ENCODE peak calls at places on chromosomes 2 and 18, in five cellular contexts. One of them, this sample, is unnamed.

GRCh38 chr2:43399515-43400245 is 173.3 kb upstream of the ZFP36L2 start:
- DNase-seq in OCI-LY7: no peak
- DNase-seq in endothelial cell of umbilical vein: peak
- DNase-seq in GM23248: peak
- DNase-seq in IMR-90: peak
- DNase-seq in this sample: no peak

GRCh38 chr2:222835142-222835822 is 25.6 kb upstream of the ACSL3 start:
- DNase-seq in OCI-LY7: no peak
- DNase-seq in endothelial cell of umbilical vein: no peak
- DNase-seq in GM23248: peak
- DNase-seq in IMR-90: no peak
- DNase-seq in this sample: no peak

GRCh38 chr2:60028819-60029218 is 524.6 kb downstream of the BCL11A start:
- DNase-seq in GM23248: no peak
- DNase-seq in OCI-LY7: no peak
- DNase-seq in IMR-90: no peak
- DNase-seq in endothelial cell of umbilical vein: no peak
- DNase-seq in this sample: no peak

GRCh38 chr2:170425291-170425751 is 247.4 kb downstream of the MYO3B start:
- DNase-seq in GM23248: peak
- DNase-seq in OCI-LY7: no peak
- DNase-seq in IMR-90: peak
- DNase-seq in endothelial cell of umbilical vein: no peak
- DNase-seq in this sample: no peak

GRCh38 chr2:96143231-96143847 is 1.9 kb downstream of the DUSP2 start:
- DNase-seq in IMR-90: no peak
- DNase-seq in OCI-LY7: peak
- DNase-seq in endothelial cell of umbilical vein: no peak
- DNase-seq in GM23248: no peak
- DNase-seq in this sample: no peak

GRCh38 chr2:96953611-96954489 is 32.5 kb downstream of the FAM178B start:
- DNase-seq in endothelial cell of umbilical vein: no peak
- DNase-seq in OCI-LY7: no peak
- DNase-seq in IMR-90: no peak
- DNase-seq in GM23248: no peak
- DNase-seq in this sample: no peak

GRCh38 chr2:179260224-179260623 is 4.4 kb downstream of the SESTD1 start:
- DNase-seq in GM23248: no peak
- DNase-seq in IMR-90: no peak
- DNase-seq in OCI-LY7: no peak
- DNase-seq in endothelial cell of umbilical vein: no peak
- DNase-seq in this sample: no peak

GRCh38 chr2:218853766-218854165 is 5.8 kb upstream of the WNT6 start:
- DNase-seq in GM23248: peak
- DNase-seq in endothelial cell of umbilical vein: no peak
- DNase-seq in OCI-LY7: no peak
- DNase-seq in IMR-90: peak
- DNase-seq in this sample: no peak

GRCh38 chr2:190829642-190830041 is 51.0 kb upstream of the GLS start:
- DNase-seq in OCI-LY7: no peak
- DNase-seq in IMR-90: no peak
- DNase-seq in endothelial cell of umbilical vein: no peak
- DNase-seq in GM23248: no peak
- DNase-seq in this sample: no peak

GRCh38 chr2:73985318-73986084 is 791 bp downstream of the TET3 start:
- DNase-seq in OCI-LY7: peak
- DNase-seq in endothelial cell of umbilical vein: no peak
- DNase-seq in GM23248: peak
- DNase-seq in IMR-90: no peak
- DNase-seq in this sample: peak

GRCh38 chr18:35730738-35731370 is 149.3 kb downstream of the GALNT1 start:
- DNase-seq in GM23248: no peak
- DNase-seq in IMR-90: peak
- DNase-seq in OCI-LY7: no peak
- DNase-seq in endothelial cell of umbilical vein: no peak
- DNase-seq in this sample: peak

GRCh38 chr2:19425419-19425818 is 67.0 kb upstream of the OSR1 start:
- DNase-seq in GM23248: peak
- DNase-seq in endothelial cell of umbilical vein: no peak
- DNase-seq in OCI-LY7: no peak
- DNase-seq in IMR-90: no peak
- DNase-seq in this sample: no peak

GRCh38 chr2:17309741-17310339 is 208.4 kb downstream of the RAD51AP2 start:
- DNase-seq in GM23248: peak
- DNase-seq in IMR-90: peak
- DNase-seq in endothelial cell of umbilical vein: peak
- DNase-seq in OCI-LY7: peak
- DNase-seq in this sample: peak

GRCh38 chr2:191836853-191837769 is 9.8 kb downstream of the CAVIN2 start:
- DNase-seq in GM23248: no peak
- DNase-seq in endothelial cell of umbilical vein: peak
- DNase-seq in IMR-90: peak
- DNase-seq in OCI-LY7: no peak
- DNase-seq in this sample: no peak

GRCh38 chr2:67616749-67617148 is 219.6 kb downstream of the ETAA1 start:
- DNase-seq in OCI-LY7: no peak
- DNase-seq in GM23248: peak
- DNase-seq in endothelial cell of umbilical vein: peak
- DNase-seq in IMR-90: peak
- DNase-seq in this sample: no peak

GRCh38 chr2:228674155-228674554 is 492.7 kb upstream of the SPHKAP start:
- DNase-seq in OCI-LY7: no peak
- DNase-seq in GM23248: no peak
- DNase-seq in IMR-90: no peak
- DNase-seq in endothelial cell of umbilical vein: no peak
- DNase-seq in this sample: no peak

GRCh38 chr2:111117666-111118454 is 2.9 kb upstream of the BCL2L11 start:
- DNase-seq in IMR-90: peak
- DNase-seq in OCI-LY7: no peak
- DNase-seq in GM23248: peak
- DNase-seq in endothelial cell of umbilical vein: peak
- DNase-seq in this sample: peak

GRCh38 chr2:140504596-140504995 is 1626.2 kb downstream of the LRP1B start:
- DNase-seq in GM23248: no peak
- DNase-seq in OCI-LY7: no peak
- DNase-seq in IMR-90: no peak
- DNase-seq in endothelial cell of umbilical vein: no peak
- DNase-seq in this sample: no peak

GRCh38 chr2:237184192-237184922 is 98.7 kb downstream of the COPS8 start:
- DNase-seq in OCI-LY7: no peak
- DNase-seq in GM23248: peak
- DNase-seq in IMR-90: peak
- DNase-seq in endothelial cell of umbilical vein: no peak
- DNase-seq in this sample: no peak
- H3K4me3 ChIP-seq in OCI-LY7: no peak
- H3K4me3 ChIP-seq in GM23248: no peak
- H3K4me3 ChIP-seq in IMR-90: no peak
- H3K4me3 ChIP-seq in endothelial cell of umbilical vein: no peak
- H3K4me3 ChIP-seq in this sample: no peak

GRCh38 chr2:201129044-201129505 is 13.1 kb downstream of the CFLAR start:
- DNase-seq in IMR-90: peak
- DNase-seq in endothelial cell of umbilical vein: peak
- DNase-seq in OCI-LY7: peak
- DNase-seq in GM23248: peak
- DNase-seq in this sample: no peak
- H2AFZ ChIP-seq in IMR-90: peak
- H2AFZ ChIP-seq in endothelial cell of umbilical vein: no peak
- H2AFZ ChIP-seq in OCI-LY7: peak
- H2AFZ ChIP-seq in GM23248: no peak
- H2AFZ ChIP-seq in this sample: no peak

DNA sequence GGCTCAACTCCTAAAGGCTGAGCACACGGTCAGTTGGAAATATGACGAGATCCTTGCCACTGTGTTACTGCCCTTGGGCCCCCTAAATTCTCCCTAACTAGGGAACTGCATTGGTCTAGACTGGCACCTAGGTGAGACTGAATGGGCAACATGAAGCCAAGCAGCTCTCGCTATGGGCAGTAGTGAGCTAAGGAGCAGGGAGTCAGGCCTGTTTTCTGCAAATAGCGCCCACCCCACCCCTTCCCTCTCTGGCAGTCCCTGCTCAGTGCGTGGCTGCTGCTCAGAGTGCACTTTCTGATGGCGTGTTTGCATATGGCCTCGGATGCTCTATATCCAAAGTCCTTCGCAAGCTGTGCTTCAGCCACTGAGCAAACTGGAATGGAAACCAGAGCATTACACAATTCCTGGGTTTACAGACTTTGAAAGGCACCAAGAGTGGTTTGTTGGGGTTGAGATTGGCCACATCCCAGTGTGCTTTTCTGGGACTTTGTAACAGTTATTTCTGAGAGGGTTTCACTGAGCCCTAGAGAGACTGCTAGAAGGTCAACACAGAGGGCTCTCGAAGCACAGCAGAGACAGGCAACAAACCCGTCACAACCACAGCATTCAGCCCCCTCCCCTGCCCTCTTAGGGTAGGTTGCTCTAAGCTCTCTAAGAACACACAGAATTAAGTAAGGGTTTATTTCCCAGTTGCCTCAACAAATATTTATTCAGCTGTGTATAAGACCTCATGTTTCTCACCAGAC is 419.9 kb downstream of the STK39 start:
- DNase-seq in IMR-90: no peak
- DNase-seq in GM23248: no peak
- DNase-seq in endothelial cell of umbilical vein: no peak
- DNase-seq in OCI-LY7: no peak
- DNase-seq in this sample: no peak
- H3K4me3 ChIP-seq in IMR-90: no peak
- H3K4me3 ChIP-seq in GM23248: no peak
- H3K4me3 ChIP-seq in endothelial cell of umbilical vein: no peak
- H3K4me3 ChIP-seq in OCI-LY7: no peak
- H3K4me3 ChIP-seq in this sample: no peak

GRCh38 chr18:58125756-58126155 is 81.7 kb downstream of the NEDD4L start:
- DNase-seq in OCI-LY7: no peak
- DNase-seq in IMR-90: no peak
- DNase-seq in endothelial cell of umbilical vein: no peak
- DNase-seq in GM23248: no peak
- DNase-seq in this sample: no peak
- H2AFZ ChIP-seq in OCI-LY7: no peak
- H2AFZ ChIP-seq in IMR-90: no peak
- H2AFZ ChIP-seq in endothelial cell of umbilical vein: no peak
- H2AFZ ChIP-seq in GM23248: no peak
- H2AFZ ChIP-seq in this sample: no peak

GRCh38 chr2:240419723-240420122 is 15.7 kb upstream of the GPC1 start:
- DNase-seq in OCI-LY7: no peak
- DNase-seq in endothelial cell of umbilical vein: no peak
- DNase-seq in IMR-90: no peak
- DNase-seq in GM23248: no peak
- DNase-seq in this sample: no peak
- H3K4me3 ChIP-seq in OCI-LY7: no peak
- H3K4me3 ChIP-seq in endothelial cell of umbilical vein: no peak
- H3K4me3 ChIP-seq in IMR-90: no peak
- H3K4me3 ChIP-seq in GM23248: no peak
- H3K4me3 ChIP-seq in this sample: no peak

DNA sequence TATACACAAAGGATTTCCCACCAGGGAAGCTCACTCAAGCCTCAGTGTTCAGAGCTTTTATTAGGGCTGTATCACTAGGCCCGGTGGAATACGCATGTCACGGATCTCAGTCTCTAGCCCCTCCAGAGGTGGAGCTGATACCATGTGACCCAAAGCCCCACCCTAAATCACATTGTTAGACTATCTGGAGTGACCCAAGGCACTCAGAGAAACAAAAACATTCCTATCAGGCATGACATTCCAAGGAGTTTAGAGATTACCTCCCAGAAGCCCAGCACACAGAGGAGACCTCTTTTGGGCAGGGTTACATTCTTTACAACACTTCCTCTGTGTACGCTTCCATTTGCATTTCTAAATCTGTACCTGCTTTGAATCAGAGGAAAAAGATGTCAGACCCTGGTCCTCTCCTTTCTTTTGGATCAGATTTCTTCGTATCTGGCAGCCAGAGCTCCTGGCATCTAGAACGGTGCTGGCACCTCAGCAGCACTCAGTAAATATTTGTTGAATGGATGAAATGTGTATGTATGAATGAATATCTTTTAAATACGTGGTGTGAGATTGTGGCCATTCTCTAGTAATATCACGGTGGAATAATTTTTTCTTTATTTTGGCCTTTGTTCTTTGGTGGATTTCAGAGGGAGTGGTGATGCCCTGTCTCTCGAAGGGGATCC is 37.7 kb upstream of the SMAD2 start:
- DNase-seq in endothelial cell of umbilical vein: no peak
- DNase-seq in IMR-90: no peak
- DNase-seq in OCI-LY7: no peak
- DNase-seq in GM23248: peak
- DNase-seq in this sample: peak
- H2AFZ ChIP-seq in endothelial cell of umbilical vein: peak
- H2AFZ ChIP-seq in IMR-90: peak
- H2AFZ ChIP-seq in OCI-LY7: no peak
- H2AFZ ChIP-seq in GM23248: peak
- H2AFZ ChIP-seq in this sample: no peak

GRCh38 chr2:130963849-130964793 is 127.4 kb downstream of the ARHGEF4 start:
- DNase-seq in OCI-LY7: no peak
- DNase-seq in GM23248: peak
- DNase-seq in endothelial cell of umbilical vein: no peak
- DNase-seq in IMR-90: no peak
- DNase-seq in this sample: peak
- H3K4me3 ChIP-seq in OCI-LY7: no peak
- H3K4me3 ChIP-seq in GM23248: no peak
- H3K4me3 ChIP-seq in endothelial cell of umbilical vein: no peak
- H3K4me3 ChIP-seq in IMR-90: no peak
- H3K4me3 ChIP-seq in this sample: peak

GRCh38 chr2:160207804-160208661 is 8.0 kb upstream of the ITGB6 start:
- DNase-seq in OCI-LY7: no peak
- DNase-seq in GM23248: peak
- DNase-seq in endothelial cell of umbilical vein: peak
- DNase-seq in IMR-90: peak
- DNase-seq in this sample: peak
- H2AFZ ChIP-seq in OCI-LY7: no peak
- H2AFZ ChIP-seq in GM23248: peak
- H2AFZ ChIP-seq in endothelial cell of umbilical vein: no peak
- H2AFZ ChIP-seq in IMR-90: peak
- H2AFZ ChIP-seq in this sample: peak

DNA sequence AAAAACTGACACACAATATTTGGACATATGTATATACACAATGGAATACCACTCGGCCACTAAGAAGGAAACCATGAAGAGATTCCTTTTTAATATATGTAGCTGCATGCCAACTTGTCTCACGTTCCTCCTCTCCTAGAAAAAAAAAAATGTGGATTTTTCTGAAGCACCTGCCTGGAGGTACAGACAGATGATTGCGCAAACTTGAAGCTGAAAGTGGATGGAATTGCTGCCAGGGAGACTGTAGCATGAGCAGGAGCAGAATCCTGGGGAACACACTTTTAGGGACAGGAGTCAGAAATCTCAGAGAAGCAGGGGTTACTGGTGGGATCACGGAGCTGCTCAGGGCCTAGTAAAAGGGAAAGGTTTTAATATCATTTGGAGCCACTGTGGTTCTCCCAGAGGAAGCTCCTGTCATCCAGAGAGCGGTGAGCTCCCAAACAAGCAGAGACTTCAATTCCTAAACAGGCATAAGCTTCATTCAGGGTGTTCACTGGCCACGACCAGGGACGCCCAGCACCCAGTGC is 640 bp upstream of the SPR start:
- DNase-seq in IMR-90: no peak
- DNase-seq in endothelial cell of umbilical vein: no peak
- DNase-seq in GM23248: no peak
- DNase-seq in OCI-LY7: no peak
- DNase-seq in this sample: no peak
- H3K4me3 ChIP-seq in IMR-90: peak
- H3K4me3 ChIP-seq in endothelial cell of umbilical vein: peak
- H3K4me3 ChIP-seq in GM23248: peak
- H3K4me3 ChIP-seq in OCI-LY7: no peak
- H3K4me3 ChIP-seq in this sample: peak